ENCODE peak calls at places on chromosomes 2 and 18, in four cellular contexts. One of them, this sample, is unnamed.

GRCh38 chr2:220949476-220949875 is 622.6 kb downstream of the EPHA4 start:
- DNase-seq in right atrium auricular region: no peak
- DNase-seq in pancreas: no peak
- DNase-seq in aorta: no peak
- DNase-seq in this sample: no peak

GRCh38 chr2:151380617-151381235 is 23.3 kb downstream of the TNFAIP6 start:
- DNase-seq in pancreas: no peak
- DNase-seq in aorta: no peak
- DNase-seq in right atrium auricular region: no peak
- DNase-seq in this sample: no peak

GRCh38 chr18:11862468-11863137 is 11.4 kb downstream of the CHMP1B start:
- DNase-seq in aorta: no peak
- DNase-seq in right atrium auricular region: no peak
- DNase-seq in pancreas: no peak
- DNase-seq in this sample: no peak

GRCh38 chr2:20422679-20423271 is 24.1 kb upstream of the RHOB start:
- DNase-seq in pancreas: no peak
- DNase-seq in right atrium auricular region: peak; percentile 61
- DNase-seq in aorta: no peak
- DNase-seq in this sample: no peak

GRCh38 chr2:17386771-17387170 is 131.5 kb downstream of the RAD51AP2 start:
- DNase-seq in right atrium auricular region: no peak
- DNase-seq in pancreas: no peak
- DNase-seq in aorta: no peak
- DNase-seq in this sample: no peak

GRCh38 chr18:3411854-3412268 is 38.1 kb upstream of the TGIF1 start:
- DNase-seq in pancreas: no peak
- DNase-seq in aorta: no peak
- DNase-seq in right atrium auricular region: no peak
- DNase-seq in this sample: no peak

GRCh38 chr18:80147418-80148315 is 38.6 kb downstream of the ADNP2 start:
- DNase-seq in right atrium auricular region: peak; percentile 86
- DNase-seq in pancreas: peak; percentile 84
- DNase-seq in aorta: peak; percentile 91
- DNase-seq in this sample: peak; percentile 75

GRCh38 chr2:113977060-113977659 is 87.3 kb downstream of the ACTR3 start:
- DNase-seq in aorta: no peak
- DNase-seq in pancreas: no peak
- DNase-seq in right atrium auricular region: no peak
- DNase-seq in this sample: no peak

GRCh38 chr2:86790828-86791561 is at the start of gene CD8A:
- DNase-seq in aorta: no peak
- DNase-seq in right atrium auricular region: no peak
- DNase-seq in pancreas: no peak
- DNase-seq in this sample: no peak

GRCh38 chr2:111169924-111170323 is 49.2 kb downstream of the BCL2L11 start:
- DNase-seq in pancreas: no peak
- DNase-seq in right atrium auricular region: no peak
- DNase-seq in aorta: no peak
- DNase-seq in this sample: no peak

GRCh38 chr2:148560501-148560900 is 84.0 kb upstream of the EPC2 start:
- DNase-seq in right atrium auricular region: no peak
- DNase-seq in pancreas: no peak
- DNase-seq in aorta: no peak
- DNase-seq in this sample: no peak

GRCh38 chr2:168705534-168706470 is 96.6 kb upstream of the NOSTRIN start:
- DNase-seq in pancreas: peak; percentile 7
- DNase-seq in aorta: no peak
- DNase-seq in right atrium auricular region: no peak
- DNase-seq in this sample: no peak

GRCh38 chr2:27123302-27124150 is at the start of gene ABHD1:
- DNase-seq in aorta: peak; percentile 86
- DNase-seq in pancreas: peak; percentile 44
- DNase-seq in right atrium auricular region: no peak
- DNase-seq in this sample: no peak

GRCh38 chr2:106284255-106284654 is 90.2 kb upstream of the UXS1 start:
- DNase-seq in right atrium auricular region: no peak
- DNase-seq in aorta: no peak
- DNase-seq in pancreas: no peak
- DNase-seq in this sample: no peak

GRCh38 chr2:108612514-108613183 is 78.4 kb downstream of the LIMS1 start:
- DNase-seq in right atrium auricular region: no peak
- DNase-seq in pancreas: no peak
- DNase-seq in aorta: no peak
- DNase-seq in this sample: no peak

GRCh38 chr2:202933139-202933510 is 21.1 kb downstream of the CARF start:
- DNase-seq in right atrium auricular region: no peak
- DNase-seq in aorta: no peak
- DNase-seq in pancreas: no peak
- DNase-seq in this sample: no peak

GRCh38 chr2:201909961-201910361 is 103.6 kb downstream of the CDK15 start:
- DNase-seq in aorta: no peak
- DNase-seq in right atrium auricular region: no peak
- DNase-seq in pancreas: no peak
- DNase-seq in this sample: no peak
- H3K27ac ChIP-seq in aorta: no peak overlapping the region
- H3K27ac ChIP-seq in right atrium auricular region: no peak overlapping the region
- H3K27ac ChIP-seq in pancreas: no peak overlapping the region
- H3K27ac ChIP-seq in this sample: no peak overlapping the region

GRCh38 chr2:63009490-63009889 is 41.1 kb upstream of the OTX1 start:
- DNase-seq in aorta: no peak
- DNase-seq in right atrium auricular region: no peak
- DNase-seq in pancreas: no peak
- DNase-seq in this sample: no peak

GRCh38 chr2:63008838-63009237 is 41.8 kb upstream of the OTX1 start:
- DNase-seq in pancreas: no peak
- DNase-seq in right atrium auricular region: no peak
- DNase-seq in aorta: no peak
- DNase-seq in this sample: no peak

GRCh38 chr2:63013448-63013847 is 37.2 kb upstream of the OTX1 start:
- DNase-seq in right atrium auricular region: no peak
- DNase-seq in pancreas: no peak
- DNase-seq in aorta: no peak
- DNase-seq in this sample: no peak

GRCh38 chr2:63015389-63015788 is 35.2 kb upstream of the OTX1 start:
- DNase-seq in right atrium auricular region: no peak
- DNase-seq in aorta: no peak
- DNase-seq in pancreas: no peak
- DNase-seq in this sample: no peak

GRCh38 chr2:63012541-63012940 is 38.1 kb upstream of the OTX1 start:
- DNase-seq in aorta: no peak
- DNase-seq in pancreas: no peak
- DNase-seq in right atrium auricular region: no peak
- DNase-seq in this sample: no peak
- H3K27ac ChIP-seq in aorta: no peak overlapping the region
- H3K27ac ChIP-seq in pancreas: no peak overlapping the region
- H3K27ac ChIP-seq in right atrium auricular region: no peak overlapping the region
- H3K27ac ChIP-seq in this sample: no peak overlapping the region

GRCh38 chr2:152418688-152419087 is 83.7 kb downstream of the FMNL2 start:
- DNase-seq in aorta: no peak
- DNase-seq in right atrium auricular region: no peak
- DNase-seq in pancreas: no peak
- DNase-seq in this sample: no peak

GRCh38 chr2:152420923-152421322 is 85.9 kb downstream of the FMNL2 start:
- DNase-seq in right atrium auricular region: no peak
- DNase-seq in pancreas: no peak
- DNase-seq in aorta: no peak
- DNase-seq in this sample: no peak

GRCh38 chr2:152423684-152424083 is 88.7 kb downstream of the FMNL2 start:
- DNase-seq in right atrium auricular region: no peak
- DNase-seq in aorta: no peak
- DNase-seq in pancreas: no peak
- DNase-seq in this sample: no peak

GRCh38 chr2:152421521-152422367 is 86.8 kb downstream of the FMNL2 start:
- DNase-seq in pancreas: peak; percentile 32
- DNase-seq in right atrium auricular region: peak; percentile 76
- DNase-seq in aorta: no peak
- DNase-seq in this sample: no peak

GRCh38 chr2:152419944-152420813 is 85.2 kb downstream of the FMNL2 start:
- DNase-seq in pancreas: no peak
- DNase-seq in right atrium auricular region: no peak
- DNase-seq in aorta: no peak
- DNase-seq in this sample: no peak
- H3K27ac ChIP-seq in pancreas: no peak overlapping the region
- H3K27ac ChIP-seq in right atrium auricular region: no peak overlapping the region
- H3K27ac ChIP-seq in aorta: no peak overlapping the region
- H3K27ac ChIP-seq in this sample: peak overlapping the region; percentile 67

GRCh38 chr18:13416848-13417247 is 198.3 kb downstream of the LDLRAD4 start:
- DNase-seq in aorta: no peak
- DNase-seq in right atrium auricular region: no peak
- DNase-seq in pancreas: no peak
- DNase-seq in this sample: no peak

GRCh38 chr18:13414542-13414941 is 196.0 kb downstream of the LDLRAD4 start:
- DNase-seq in pancreas: no peak
- DNase-seq in aorta: no peak
- DNase-seq in right atrium auricular region: no peak
- DNase-seq in this sample: no peak

GRCh38 chr18:13415736-13416135 is 197.2 kb downstream of the LDLRAD4 start:
- DNase-seq in aorta: no peak
- DNase-seq in pancreas: no peak
- DNase-seq in right atrium auricular region: no peak
- DNase-seq in this sample: no peak

GRCh38 chr18:13418013-13418710 is 199.6 kb downstream of the LDLRAD4 start:
- DNase-seq in pancreas: no peak
- DNase-seq in right atrium auricular region: no peak
- DNase-seq in aorta: no peak
- DNase-seq in this sample: no peak

GRCh38 chr18:13416208-13416607 is 197.6 kb downstream of the LDLRAD4 start:
- DNase-seq in aorta: no peak
- DNase-seq in right atrium auricular region: no peak
- DNase-seq in pancreas: no peak
- DNase-seq in this sample: no peak
- H3K27ac ChIP-seq in aorta: no peak overlapping the region
- H3K27ac ChIP-seq in right atrium auricular region: peak overlapping the region; percentile 23
- H3K27ac ChIP-seq in pancreas: no peak overlapping the region
- H3K27ac ChIP-seq in this sample: peak overlapping the region; percentile 48

DNA sequence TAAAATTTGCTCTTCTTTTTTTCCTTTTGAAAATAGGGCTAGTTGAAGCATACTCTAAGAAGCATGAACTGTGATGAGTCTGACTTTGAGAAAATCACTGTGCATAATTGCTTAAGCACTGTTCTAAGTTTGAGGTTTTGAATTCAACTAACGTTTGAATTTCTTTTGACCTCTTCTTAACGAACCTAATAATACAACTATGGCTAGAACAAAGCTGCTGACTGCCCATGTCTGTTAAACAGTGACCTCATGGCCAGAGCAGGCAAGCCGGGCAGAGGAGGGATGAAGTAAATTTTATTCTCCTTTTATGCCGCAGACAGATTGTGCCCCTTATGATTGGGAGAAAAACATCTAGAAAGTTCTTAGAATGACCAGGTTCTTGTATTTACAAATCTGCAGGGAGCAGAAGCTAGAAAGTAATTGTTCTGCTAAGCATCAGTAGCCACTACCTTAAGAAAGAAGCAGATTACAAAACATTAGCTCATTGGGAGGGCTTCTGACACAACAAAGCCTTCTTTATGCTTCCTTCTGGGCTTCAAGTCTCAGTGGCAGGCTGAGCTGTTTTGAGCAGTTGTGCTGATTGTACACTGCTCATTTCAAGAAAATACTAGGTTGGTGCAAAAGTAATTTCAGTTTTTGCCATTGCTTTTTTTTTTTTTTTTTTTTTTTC is 97.8 kb upstream of the RASGRP3 start:
- DNase-seq in right atrium auricular region: no peak
- DNase-seq in aorta: no peak
- DNase-seq in pancreas: no peak
- DNase-seq in this sample: no peak
- H3K27ac ChIP-seq in right atrium auricular region: peak overlapping the region; percentile 35
- H3K27ac ChIP-seq in aorta: peak overlapping the region; percentile 75
- H3K27ac ChIP-seq in pancreas: no peak overlapping the region
- H3K27ac ChIP-seq in this sample: peak overlapping the region; percentile 90

DNA sequence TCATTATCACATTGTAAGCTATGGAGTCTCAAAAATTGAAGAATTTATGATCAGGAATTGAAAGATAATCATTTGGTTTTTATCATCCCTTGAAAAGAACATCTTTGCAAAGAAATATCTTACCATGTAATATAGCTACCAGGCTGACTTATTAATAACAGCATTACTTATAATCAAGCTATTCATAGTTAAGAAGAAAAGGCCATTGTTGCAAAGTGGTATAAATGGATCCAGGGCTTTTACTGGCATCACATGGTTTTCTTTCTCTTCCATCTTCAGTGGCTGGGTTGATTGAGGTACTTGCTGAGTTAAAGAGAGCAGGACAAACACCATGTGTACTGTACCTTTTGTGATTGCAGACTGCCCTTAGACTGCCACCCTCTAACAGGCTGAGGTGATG is 39.6 kb downstream of the MFSD6 start:
- DNase-seq in aorta: no peak
- DNase-seq in pancreas: no peak
- DNase-seq in right atrium auricular region: no peak
- DNase-seq in this sample: no peak
- H3K27ac ChIP-seq in aorta: no peak overlapping the region
- H3K27ac ChIP-seq in pancreas: no peak overlapping the region
- H3K27ac ChIP-seq in right atrium auricular region: no peak overlapping the region
- H3K27ac ChIP-seq in this sample: peak overlapping the region; percentile 88

This sample was measured in caudate nucleus.